ENCODE peak calls at places on chromosomes 5 and 9, in four cellular contexts. E is DND-41, D is fibroblast of pulmonary artery, C is hepatocyte. N is an unnamed sample.

GRCh38 chr9:73034962-73035361 is 82.1 kb upstream of the ALDH1A1 start:
- DNase-seq in E (no peak), D (no peak), C (no peak), N (no peak)

GRCh38 chr9:93579711-93580516 is 3.5 kb downstream of the PHF2 start:
- DNase-seq in E (peak), D (no peak), C (no peak), N (no peak)

GRCh38 chr5:59253625-59254024 is 639.9 kb downstream of the PDE4D start:
- DNase-seq in E (no peak), D (no peak), C (no peak), N (no peak)

GRCh38 chr9:136514022-136514714 is 31.3 kb upstream of the SEC16A start:
- DNase-seq in E (no peak), D (no peak), C (no peak), N (no peak)

GRCh38 chr9:69207503-69207902 is 33.4 kb downstream of the TJP2 start:
- DNase-seq in E (no peak), D (no peak), C (peak), N (no peak)

GRCh38 chr9:113933671-113934070 is 57.6 kb downstream of the ZNF618 start:
- DNase-seq in E (no peak), D (no peak), C (no peak), N (no peak)

GRCh38 chr9:89886281-89886700 is 281.5 kb downstream of the GADD45G start:
- DNase-seq in E (no peak), D (no peak), C (no peak), N (no peak)

GRCh38 chr9:37996050-37996811 is 72.8 kb downstream of the SHB start:
- DNase-seq in E (no peak), D (no peak), C (no peak), N (no peak)

GRCh38 chr9:127177221-127177620 is 54.8 kb upstream of the ANGPTL2 start:
- DNase-seq in E (no peak), D (no peak), C (no peak), N (no peak)

GRCh38 chr5:54136666-54137440 is 173.5 kb downstream of the ARL15 start:
- DNase-seq in E (no peak), D (no peak), C (no peak), N (no peak)

GRCh38 chr9:134493471-134494272 is 147.9 kb upstream of the COL5A1 start:
- DNase-seq in E (no peak), D (no peak), C (no peak), N (no peak)

GRCh38 chr5:172707285-172708182 is 63.5 kb downstream of the DUSP1 start:
- DNase-seq in E (peak), D (peak), C (peak), N (no peak)

GRCh38 chr5:54140247-54140646 is 170.1 kb downstream of the ARL15 start:
- DNase-seq in E (no peak), D (no peak), C (no peak), N (no peak)

GRCh38 chr9:131954299-131954698 is 125.4 kb downstream of the MED27 start:
- DNase-seq in E (no peak), D (no peak), C (no peak), N (no peak)

GRCh38 chr5:7010578-7010977 is 297.3 kb downstream of the TENT4A start:
- DNase-seq in E (peak), D (no peak), C (peak), N (no peak)

GRCh38 chr9:82117528-82117927 is 129.0 kb downstream of the SPATA31D1 start:
- DNase-seq in E (no peak), D (no peak), C (no peak), N (no peak)
- H3K4me3 ChIP-seq in E (no peak), D (no peak), C (no peak), N (no peak)

GRCh38 chr5:127442085-127442484 is 75.4 kb upstream of the PRRC1 start:
- DNase-seq in E (no peak), D (peak), C (peak), N (no peak)
- TF ChIP-seq CTCF in E (peak), D (peak), C (peak), N (peak)

DNA sequence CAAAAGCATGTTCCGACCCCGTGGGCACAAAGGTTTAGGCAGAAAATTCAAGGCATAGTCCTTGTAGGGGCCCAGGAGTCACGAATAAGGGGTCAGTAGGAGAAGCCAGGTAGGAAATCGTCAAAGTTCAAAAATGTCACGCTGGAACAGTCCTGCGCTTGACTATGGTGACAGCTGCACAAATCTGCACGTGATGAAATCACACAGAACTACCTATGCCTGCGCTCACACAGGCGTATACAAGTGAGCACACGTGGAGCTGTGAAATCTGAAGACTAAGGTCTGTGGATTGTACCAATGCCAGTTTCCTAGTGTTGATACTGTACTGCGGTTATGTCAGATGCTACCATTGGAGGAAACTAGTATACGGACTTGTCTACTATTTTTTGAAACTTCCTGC is 303.1 kb upstream of the PANK3 start:
- DNase-seq in E (no peak), D (no peak), C (no peak), N (no peak)
- H3K4me3 ChIP-seq in E (no peak), D (no peak), C (no peak), N (no peak)

DNA sequence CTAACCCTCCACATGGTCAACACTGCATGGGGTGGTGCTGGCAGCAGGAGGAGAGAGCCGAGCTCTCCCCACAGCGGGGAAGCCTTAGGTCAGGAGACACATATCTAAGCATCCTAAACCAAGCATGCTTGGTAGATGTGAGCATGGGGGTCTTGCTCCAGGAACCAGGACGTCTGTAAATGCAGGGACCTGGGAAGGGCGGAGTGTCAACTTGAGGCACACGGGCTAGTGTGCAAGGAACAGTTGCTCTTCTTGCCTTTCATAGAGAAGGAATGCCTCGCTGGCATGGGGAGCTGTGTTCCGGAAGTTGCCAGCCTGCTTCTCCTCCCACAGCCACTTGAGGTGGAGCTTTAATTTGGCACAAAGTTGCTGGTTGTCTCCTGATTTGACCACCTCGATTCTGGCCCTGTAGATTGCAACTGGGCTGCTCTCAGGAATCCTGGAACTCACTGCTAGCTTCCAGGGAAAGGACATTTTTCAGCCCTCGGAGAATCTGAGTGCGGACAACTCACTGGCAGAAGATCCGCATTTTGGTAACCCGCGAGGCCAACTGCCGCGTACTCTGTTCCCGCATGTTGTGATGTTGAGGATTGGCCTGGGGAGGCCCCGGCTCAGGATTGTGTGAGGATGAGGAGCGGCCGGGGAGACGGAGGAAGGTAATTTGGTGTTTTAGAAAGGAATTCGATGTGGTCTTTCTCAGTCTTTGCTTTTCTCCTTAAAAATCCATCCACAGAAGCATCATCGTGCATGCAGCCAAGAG is 370.3 kb upstream of the IRX1 start:
- DNase-seq in E (no peak), D (no peak), C (no peak), N (no peak)
- TF ChIP-seq CTCF in E (no peak), D (no peak), C (no peak), N (no peak)

GRCh38 chr5:154850255-154851062 is at the start of gene FAXDC2:
- DNase-seq in E (no peak), D (peak), C (peak), N (no peak)
- H3K4me3 ChIP-seq in E (no peak), D (peak), C (peak), N (no peak)

DNA sequence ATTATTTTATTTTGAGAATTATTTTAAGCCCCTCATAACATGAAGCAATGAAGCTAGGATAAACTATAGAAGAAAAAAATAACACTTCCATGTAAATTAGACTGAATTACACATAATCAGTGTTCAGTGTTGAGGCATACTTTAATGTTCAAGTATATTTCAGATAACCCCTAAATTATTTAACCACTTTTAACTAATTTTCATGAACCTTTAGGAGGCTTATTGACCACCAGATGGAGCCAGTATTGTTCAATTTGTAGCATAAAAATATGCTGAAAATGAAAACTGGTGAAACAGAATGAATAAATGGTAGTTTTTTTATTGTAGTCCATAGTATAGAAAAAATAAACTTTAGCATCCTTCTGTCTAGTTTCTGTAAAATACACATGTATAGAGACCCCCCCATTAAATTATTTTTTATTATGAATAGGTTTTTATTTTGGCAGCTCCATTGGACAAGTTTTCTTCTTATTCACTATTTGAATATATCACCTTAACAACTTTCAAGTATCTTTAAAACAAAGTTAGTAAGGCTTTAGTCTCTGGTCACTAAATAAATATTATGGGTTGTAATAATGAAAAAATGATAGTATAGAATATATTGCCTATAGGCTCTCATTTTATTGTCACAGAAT is 190.1 kb downstream of the CWC27 start:
- DNase-seq in E (no peak), D (peak), C (peak), N (no peak)
- TF ChIP-seq CTCF in E (peak), D (peak), C (peak), N (peak)

GRCh38 chr5:150301170-150301505 is 1.6 kb downstream of the ARSI start:
- DNase-seq in E (no peak), D (peak), C (peak), N (no peak)
- H3K4me3 ChIP-seq in E (no peak), D (no peak), C (no peak), N (no peak)

GRCh38 chr9:23120630-23121029 is 674.0 kb downstream of the DMRTA1 start:
- DNase-seq in E (no peak), D (no peak), C (no peak), N (no peak)

GRCh38 chr9:23117621-23118020 is 671.0 kb downstream of the DMRTA1 start:
- DNase-seq in E (no peak), D (peak), C (peak), N (no peak)

GRCh38 chr9:23123048-23123632 is 676.5 kb downstream of the DMRTA1 start:
- DNase-seq in E (peak), D (peak), C (peak), N (peak)
- TF ChIP-seq CTCF in E (peak), D (peak), C (peak), N (peak)

GRCh38 chr9:109110326-109111014 is 9.3 kb downstream of the TMEM245 start:
- DNase-seq in E (no peak), D (peak), C (no peak), N (no peak)

GRCh38 chr9:109115931-109116541 is 3.7 kb downstream of the TMEM245 start:
- DNase-seq in E (no peak), D (peak), C (no peak), N (no peak)

GRCh38 chr9:109113239-109113638 is 6.5 kb downstream of the TMEM245 start:
- DNase-seq in E (no peak), D (no peak), C (no peak), N (no peak)

GRCh38 chr9:109114670-109115069 is 5.1 kb downstream of the TMEM245 start:
- DNase-seq in E (no peak), D (peak), C (no peak), N (no peak)

GRCh38 chr9:109113892-109114609 is 5.7 kb downstream of the TMEM245 start:
- DNase-seq in E (no peak), D (no peak), C (no peak), N (no peak)
- H3K4me3 ChIP-seq in E (no peak), D (no peak), C (no peak), N (no peak)